ENCODE peak calls at places on chromosomes 13 and 19, in nine cellular contexts. I is endothelial cell of umbilical vein, A is fibroblast of mammary gland, T is upper lobe of right lung, O is testis, Q is right atrium auricular region, E is cardiac fibroblast, N is fibroblast of lung, R is heart left ventricle. S is an unnamed sample.

GRCh38 chr19:19213822-19214558 is 2.2 kb downstream of the NCAN start:
- DNase-seq in I (no peak), A (no peak), T (no peak), O (no peak), Q (no peak), E (no peak), N (no peak), R (no peak), S (no peak)

GRCh38 chr13:110359840-110360301 is 52.8 kb downstream of the COL4A2 start:
- DNase-seq in I (no peak), A (no peak), T (no peak), O (no peak), Q (no peak), E (peak), N (peak), R (no peak), S (peak)

GRCh38 chr19:5336195-5336965 is 4.2 kb downstream of the PTPRS start:
- DNase-seq in I (no peak), A (no peak), T (no peak), O (no peak), Q (no peak), E (no peak), N (no peak), R (no peak), S (no peak)

GRCh38 chr19:48279747-48280146 is 9.9 kb downstream of the ZNF114 start:
- DNase-seq in I (no peak), A (no peak), T (peak), O (no peak), Q (no peak), E (no peak), N (no peak), R (no peak), S (no peak)

GRCh38 chr19:42229855-42230331 is 9.8 kb downstream of the ZNF526 start:
- DNase-seq in I (no peak), A (peak), T (no peak), O (no peak), Q (no peak), E (no peak), N (no peak), R (no peak), S (no peak)

GRCh38 chr13:77697208-77698103 is at the start of gene SLAIN1:
- DNase-seq in I (peak), A (peak), T (peak), O (peak), Q (peak), E (peak), N (peak), R (peak), S (peak)

GRCh38 chr13:82116422-82116989 is 1765.8 kb downstream of the SLITRK1 start:
- DNase-seq in I (no peak), A (no peak), T (no peak), O (no peak), Q (no peak), E (no peak), N (no peak), R (no peak), S (no peak)

GRCh38 chr19:35044317-35045117 is 3.0 kb downstream of the HPN start:
- DNase-seq in I (peak), A (peak), T (no peak), O (peak), Q (peak), E (peak), N (peak), R (no peak), S (no peak)

GRCh38 chr13:77274126-77274525 is 52.8 kb downstream of the MYCBP2 start:
- DNase-seq in I (peak), A (no peak), T (no peak), O (no peak), Q (no peak), E (peak), N (no peak), R (no peak), S (no peak)

GRCh38 chr19:47487551-47488515 is 3.8 kb upstream of the KPTN start:
- DNase-seq in I (no peak), A (no peak), T (peak), O (no peak), Q (no peak), E (no peak), N (no peak), R (no peak), S (no peak)

GRCh38 chr19:6228523-6229215 is 51.1 kb downstream of the MLLT1 start:
- DNase-seq in I (no peak), A (no peak), T (peak), O (no peak), Q (no peak), E (no peak), N (peak), R (no peak), S (no peak)

GRCh38 chr19:1779604-1779973 is 26.3 kb downstream of the ONECUT3 start:
- DNase-seq in I (no peak), A (no peak), T (no peak), O (no peak), Q (no peak), E (no peak), N (no peak), R (no peak), S (no peak)

GRCh38 chr19:21586341-21587116 is 81.1 kb downstream of the ZNF429 start:
- DNase-seq in I (no peak), A (no peak), T (peak), O (no peak), Q (no peak), E (no peak), N (no peak), R (no peak), S (no peak)

GRCh38 chr13:79663977-79664636 is 183.2 kb downstream of the NDFIP2 start:
- DNase-seq in I (no peak), A (no peak), T (no peak), O (no peak), Q (no peak), E (no peak), N (no peak), R (no peak), S (no peak)

GRCh38 chr13:98103942-98104880 is 38.7 kb upstream of the FARP1 start:
- DNase-seq in I (no peak), A (peak), T (no peak), O (no peak), Q (no peak), E (no peak), N (no peak), R (no peak), S (no peak)

GRCh38 chr19:14150041-14150769 is 13.8 kb upstream of the ASF1B start:
- DNase-seq in I (no peak), A (no peak), T (no peak), O (no peak), Q (no peak), E (no peak), N (no peak), R (no peak), S (no peak)

GRCh38 chr19:14149011-14149410 is 12.6 kb upstream of the ASF1B start:
- DNase-seq in I (no peak), A (no peak), T (no peak), O (no peak), Q (no peak), E (no peak), N (no peak), R (no peak), S (no peak)

GRCh38 chr19:14150770-14151661 is 14.6 kb upstream of the ASF1B start:
- DNase-seq in I (no peak), A (no peak), T (no peak), O (no peak), Q (no peak), E (no peak), N (no peak), R (no peak), S (no peak)

GRCh38 chr19:14147797-14148605 is 11.6 kb upstream of the ASF1B start:
- DNase-seq in I (peak), A (peak), T (peak), O (peak), Q (peak), E (peak), N (peak), R (peak), S (no peak)

GRCh38 chr19:14149509-14149994 is 13.2 kb upstream of the ASF1B start:
- DNase-seq in I (peak), A (peak), T (no peak), O (peak), Q (peak), E (peak), N (peak), R (peak), S (peak)
- H3K4me3 ChIP-seq in I (no peak), A (peak), T (peak), O (no peak), Q (peak), E (no peak), N (peak), R (peak), S (peak)

GRCh38 chr13:23348270-23349126 is 85.0 kb downstream of the SACS start:
- DNase-seq in I (no peak), A (peak), T (no peak), O (no peak), Q (no peak), E (peak), N (no peak), R (no peak), S (no peak)
- TF ChIP-seq CTCF in I (no peak), A (no peak), T (no peak), O (no peak), Q (no peak), E (no peak), N (peak), R (no peak), S (no peak)

GRCh38 chr13:29428310-29428991 is 167.0 kb downstream of the SLC7A1 start:
- DNase-seq in I (no peak), A (no peak), T (no peak), O (peak), Q (no peak), E (no peak), N (peak), R (peak), S (no peak)

GRCh38 chr13:29423050-29423449 is 172.4 kb downstream of the SLC7A1 start:
- DNase-seq in I (no peak), A (no peak), T (no peak), O (no peak), Q (no peak), E (no peak), N (no peak), R (no peak), S (no peak)

GRCh38 chr13:29428992-29429315 is 166.5 kb downstream of the SLC7A1 start:
- DNase-seq in I (no peak), A (no peak), T (no peak), O (no peak), Q (no peak), E (no peak), N (no peak), R (no peak), S (no peak)

GRCh38 chr13:29429496-29429895 is 166.0 kb downstream of the SLC7A1 start:
- DNase-seq in I (no peak), A (peak), T (no peak), O (no peak), Q (no peak), E (peak), N (no peak), R (no peak), S (no peak)

GRCh38 chr13:29427937-29428309 is 167.6 kb downstream of the SLC7A1 start:
- DNase-seq in I (no peak), A (no peak), T (no peak), O (no peak), Q (no peak), E (no peak), N (no peak), R (no peak), S (no peak)
- H3K4me3 ChIP-seq in I (no peak), A (peak), T (no peak), O (peak), Q (peak), E (no peak), N (no peak), R (peak), S (peak)

DNA sequence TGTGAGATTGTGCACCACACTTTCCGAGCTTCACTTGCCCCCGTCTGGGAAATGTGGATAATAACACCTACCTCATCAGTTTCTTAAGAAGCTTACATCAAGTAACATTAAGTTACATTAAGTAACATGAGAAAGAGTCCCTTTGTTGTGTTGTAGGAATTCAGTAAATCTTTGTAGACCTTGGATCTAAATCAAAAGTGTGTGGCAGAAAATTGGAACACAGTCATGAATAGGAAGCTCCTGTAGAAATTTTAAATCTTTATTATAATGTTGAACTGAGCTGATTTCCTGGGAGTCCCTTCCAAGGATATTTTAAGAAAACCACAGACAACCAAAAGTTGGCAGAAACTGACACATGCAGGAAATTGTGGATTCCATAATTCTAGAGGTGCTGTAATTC is 5.7 kb upstream of the ENOX1 start:
- DNase-seq in I (no peak), A (peak), T (no peak), O (no peak), Q (no peak), E (peak), N (peak), R (no peak), S (no peak)
- TF ChIP-seq CTCF in I (no peak), A (no peak), T (no peak), O (no peak), Q (no peak), E (no peak), N (no peak), R (no peak), S (no peak)

GRCh38 chr19:55199620-55200204 is 9.6 kb downstream of the PTPRH start:
- DNase-seq in I (no peak), A (no peak), T (no peak), O (no peak), Q (no peak), E (no peak), N (no peak), R (no peak), S (no peak)
- H3K4me3 ChIP-seq in I (no peak), A (no peak), T (no peak), O (no peak), Q (no peak), E (no peak), N (no peak), R (no peak), S (no peak)

S was measured in coronary artery.